ENCODE peak calls at places on chromosomes 6 and 20, in eight cellular contexts. X, A, D, Z, K, P, W and R are unnamed samples.

GRCh38 chr20:34365765-34366213 is 2.7 kb downstream of the ITCH start:
- DNase-seq in X (no peak), A (no peak), D (no peak), Z (no peak), K (peak; percentile 79), P (no peak), W (no peak), R (no peak)

GRCh38 chr6:166435574-166435973 is 52.8 kb upstream of the MPC1 start:
- DNase-seq in X (peak; percentile 58), A (no peak), D (no peak), Z (no peak), K (no peak), P (no peak), W (no peak), R (peak; percentile 54)

GRCh38 chr20:38082894-38083293 is 49.3 kb downstream of the RPRD1B start:
- DNase-seq in X (no peak), A (no peak), D (no peak), Z (no peak), K (no peak), P (no peak), W (no peak), R (no peak)

GRCh38 chr20:21241400-21241799 is 61.7 kb upstream of the XRN2 start:
- DNase-seq in X (no peak), A (no peak), D (no peak), Z (no peak), K (no peak), P (no peak), W (no peak), R (peak; percentile 22)

GRCh38 chr20:36121981-36122930 is 32.3 kb upstream of the EPB41L1 start:
- DNase-seq in X (no peak), A (no peak), D (peak; percentile 85), Z (no peak), K (no peak), P (no peak), W (no peak), R (no peak)

GRCh38 chr6:113381957-113382356 is 475.2 kb upstream of the MARCKS start:
- DNase-seq in X (peak; percentile 73), A (no peak), D (no peak), Z (peak; percentile 75), K (peak; percentile 55), P (peak; percentile 91), W (peak; percentile 86), R (peak; percentile 89)

GRCh38 chr6:9101920-9102319 is 666.6 kb upstream of the SLC35B3 start:
- DNase-seq in X (no peak), A (no peak), D (no peak), Z (no peak), K (no peak), P (no peak), W (no peak), R (peak; percentile 13)

GRCh38 chr6:145904878-145905277 is 59.3 kb downstream of the SHPRH start:
- DNase-seq in X (no peak), A (no peak), D (no peak), Z (no peak), K (no peak), P (no peak), W (no peak), R (no peak)

GRCh38 chr20:48898210-48898609 is 23.3 kb upstream of the ARFGEF2 start:
- DNase-seq in X (no peak), A (no peak), D (no peak), Z (peak; percentile 67), K (no peak), P (peak; percentile 17), W (no peak), R (no peak)

GRCh38 chr6:147508871-147509608 is 550 bp downstream of the SAMD5 start:
- DNase-seq in X (peak; percentile 18), A (peak; percentile 68), D (no peak), Z (no peak), K (no peak), P (no peak), W (no peak), R (peak; percentile 33)

GRCh38 chr20:34211591-34211990 is 29.6 kb upstream of the ASIP start:
- DNase-seq in X (no peak), A (no peak), D (no peak), Z (no peak), K (no peak), P (no peak), W (no peak), R (no peak)

GRCh38 chr20:51350941-51351631 is 191.4 kb downstream of the NFATC2 start:
- DNase-seq in X (no peak), A (no peak), D (no peak), Z (peak; percentile 95), K (no peak), P (peak; percentile 64), W (peak; percentile 70), R (no peak)

GRCh38 chr20:63103402-63104311 is 96.9 kb upstream of the BHLHE23 start:
- DNase-seq in X (peak; percentile 13), A (peak; percentile 36), D (no peak), Z (peak; percentile 3), K (no peak), P (no peak), W (peak; percentile 18), R (peak; percentile 37)

DNA sequence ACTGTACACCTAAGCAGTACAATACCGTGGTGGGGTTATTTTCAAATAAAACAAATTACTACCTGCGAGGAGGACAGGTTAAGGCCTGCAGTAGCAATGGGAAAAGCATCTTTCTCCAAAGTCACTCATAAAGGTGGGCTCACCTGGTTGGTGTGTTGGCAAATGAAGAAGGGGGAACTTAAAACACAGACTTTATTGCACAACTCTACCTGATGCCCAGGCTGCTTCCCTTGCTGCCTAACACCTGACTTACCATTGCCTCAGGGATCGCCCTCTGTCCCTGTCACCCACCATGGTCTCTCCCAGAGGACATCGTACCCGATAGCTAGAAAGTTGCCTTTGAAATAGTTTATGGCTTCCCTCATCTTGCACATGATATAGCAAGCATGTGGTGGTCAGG is 53.6 kb downstream of the GNAS start:
- DNase-seq in X (no peak), A (no peak), D (no peak), Z (no peak), K (no peak), P (no peak), W (no peak), R (no peak)
- H3K4me3 ChIP-seq in X (no peak overlapping the region), A (no peak overlapping the region), D (no peak overlapping the region), Z (no peak overlapping the region), K (no peak overlapping the region), P (no peak overlapping the region), W (no peak overlapping the region), R (no peak overlapping the region)

GRCh38 chr20:52975024-52975732 is 3.0 kb downstream of the TSHZ2 start:
- DNase-seq in X (peak; percentile 69), A (no peak), D (no peak), Z (no peak), K (peak; percentile 15), P (peak; percentile 50), W (peak; percentile 35), R (no peak)
- H3K4me3 ChIP-seq in X (peak overlapping the region; percentile 98), A (no peak overlapping the region), D (peak overlapping the region; percentile 76), Z (no peak overlapping the region), K (no peak overlapping the region), P (peak overlapping the region; percentile 5), W (peak overlapping the region; percentile 9), R (peak overlapping the region; percentile 63)

GRCh38 chr6:142886431-142887170 is 58.4 kb downstream of the HIVEP2 start:
- DNase-seq in X (no peak), A (no peak), D (no peak), Z (peak; percentile 69), K (peak; percentile 86), P (peak; percentile 71), W (peak; percentile 72), R (peak; percentile 24)
- H3K4me3 ChIP-seq in X (no peak overlapping the region), A (no peak overlapping the region), D (no peak overlapping the region), Z (no peak overlapping the region), K (no peak overlapping the region), P (no peak overlapping the region), W (no peak overlapping the region), R (no peak overlapping the region)

GRCh38 chr6:39304951-39305350 is 9.3 kb downstream of the KCNK17 start:
- DNase-seq in X (no peak), A (no peak), D (no peak), Z (no peak), K (no peak), P (no peak), W (no peak), R (no peak)

GRCh38 chr6:39303425-39304153 is 10.6 kb downstream of the KCNK17 start:
- DNase-seq in X (no peak), A (no peak), D (no peak), Z (no peak), K (no peak), P (no peak), W (no peak), R (no peak)

GRCh38 chr6:39302011-39302410 is 12.2 kb downstream of the KCNK17 start:
- DNase-seq in X (no peak), A (no peak), D (no peak), Z (no peak), K (no peak), P (no peak), W (no peak), R (no peak)

GRCh38 chr6:39301606-39302005 is 12.6 kb downstream of the KCNK17 start:
- DNase-seq in X (peak; percentile 48), A (peak; percentile 70), D (no peak), Z (no peak), K (no peak), P (peak; percentile 7), W (peak; percentile 3), R (peak; percentile 12)

GRCh38 chr6:39302669-39303424 is 11.4 kb downstream of the KCNK17 start:
- DNase-seq in X (peak; percentile 87), A (peak; percentile 93), D (peak; percentile 81), Z (peak; percentile 47), K (peak; percentile 39), P (peak; percentile 68), W (peak; percentile 66), R (peak; percentile 82)
- H3K4me3 ChIP-seq in X (no peak overlapping the region), A (no peak overlapping the region), D (no peak overlapping the region), Z (no peak overlapping the region), K (no peak overlapping the region), P (no peak overlapping the region), W (no peak overlapping the region), R (no peak overlapping the region)

DNA sequence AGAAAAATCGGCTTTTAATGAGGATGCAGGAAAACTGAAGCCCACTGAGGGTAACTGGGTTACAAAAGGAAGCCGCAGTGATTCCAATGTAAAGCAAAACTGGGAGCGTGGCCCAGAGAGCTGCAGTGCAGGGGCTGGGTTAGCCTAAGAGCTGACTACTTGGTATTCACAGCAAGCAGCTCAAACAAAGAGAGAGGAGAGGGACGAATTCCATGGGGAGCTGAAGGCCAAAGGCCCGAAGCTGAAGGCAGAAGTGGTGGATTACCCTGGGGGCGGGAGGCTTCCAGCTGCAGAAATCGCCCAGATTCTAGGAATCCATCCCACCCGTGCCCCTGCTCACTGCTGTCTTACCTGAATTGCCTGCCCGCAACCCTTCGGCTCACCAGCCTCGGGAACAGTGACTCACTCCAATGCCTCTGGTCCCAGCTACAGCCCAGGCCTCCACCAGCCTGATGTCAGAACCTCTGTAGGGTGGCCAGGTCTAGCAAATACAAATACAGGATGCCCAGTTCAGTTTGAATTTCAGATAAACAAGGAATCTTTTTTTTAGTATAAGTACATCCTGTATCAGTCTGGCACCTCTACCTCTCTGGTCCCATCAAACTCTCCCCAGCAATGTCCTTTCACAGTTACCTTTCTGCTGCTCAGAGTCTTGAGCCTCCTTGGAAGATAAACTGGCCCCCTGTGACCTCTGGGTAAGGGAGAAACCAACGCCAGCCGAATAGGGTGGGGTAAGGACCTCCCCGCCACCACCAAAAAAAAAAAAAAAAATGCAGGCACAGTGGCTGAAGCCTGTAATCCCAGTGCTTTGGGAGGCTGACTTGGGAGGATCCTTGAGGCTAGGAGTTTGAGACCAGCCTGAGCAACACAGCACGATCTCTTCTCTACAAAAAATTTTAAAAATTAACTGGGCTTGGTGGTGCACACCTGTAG is 14.6 kb upstream of the ZMYND8 start:
- DNase-seq in X (no peak), A (peak; percentile 63), D (no peak), Z (no peak), K (no peak), P (no peak), W (no peak), R (no peak)
- H3K4me3 ChIP-seq in X (no peak overlapping the region), A (no peak overlapping the region), D (no peak overlapping the region), Z (no peak overlapping the region), K (no peak overlapping the region), P (no peak overlapping the region), W (no peak overlapping the region), R (no peak overlapping the region)

GRCh38 chr6:56282391-56282790 is 35.0 kb upstream of the COL21A1 start:
- DNase-seq in X (no peak), A (no peak), D (no peak), Z (no peak), K (no peak), P (no peak), W (peak; percentile 28), R (no peak)
- H3K4me3 ChIP-seq in X (no peak overlapping the region), A (no peak overlapping the region), D (no peak overlapping the region), Z (no peak overlapping the region), K (no peak overlapping the region), P (no peak overlapping the region), W (no peak overlapping the region), R (no peak overlapping the region)